ENCODE peak calls at places on chromosomes 16 and 17, in seven cellular contexts. B is keratinocyte, G is mammary epithelial cell, D is GM23338, J is fibroblast of lung, W is astrocyte, T is MM.1S. X is an unnamed sample.

GRCh38 chr17:7258731-7259554 is 3.3 kb downstream of the CLDN7 start:
- DNase-seq in G (peak; percentile 80), B (no peak), D (no peak), J (peak; percentile 39), T (no peak), W (no peak), X (no peak)

GRCh38 chr17:61199431-61200348 is 200.0 kb upstream of the TBX2 start:
- DNase-seq in D (no peak), W (peak; percentile 18), G (no peak), J (no peak), B (no peak), T (no peak), X (no peak)

GRCh38 chr17:44191941-44192496 is 5.2 kb downstream of the TMUB2 start:
- DNase-seq in J (no peak), G (no peak), D (peak; percentile 83), B (no peak), W (no peak), T (no peak), X (no peak)

GRCh38 chr16:83530293-83530692 is 277.5 kb upstream of the HSBP1 start:
- DNase-seq in G (no peak), B (no peak), J (no peak), T (no peak), W (peak; percentile 64), D (no peak), X (no peak)

GRCh38 chr17:1197379-1197778 is 17.6 kb upstream of the ABR start:
- DNase-seq in B (no peak), G (no peak), J (peak; percentile 70), D (no peak), T (no peak), W (no peak), X (no peak)

GRCh38 chr17:28204751-28205150 is 114.2 kb upstream of the TMEM97 start:
- DNase-seq in G (peak; percentile 61), J (no peak), D (no peak), B (no peak), W (peak; percentile 71), T (no peak), X (no peak)

GRCh38 chr16:69939821-69940585 is 11.1 kb upstream of the CLEC18A start:
- DNase-seq in W (no peak), J (no peak), D (no peak), G (no peak), T (no peak), B (no peak), X (no peak)

GRCh38 chr16:56348168-56349085 is 76.9 kb downstream of the AMFR start:
- DNase-seq in W (no peak), G (no peak), B (no peak), D (no peak), J (no peak), T (no peak), X (no peak)

GRCh38 chr16:5944971-5945370 is 847.4 kb upstream of the EEF2KMT start:
- DNase-seq in G (peak; percentile 43), B (no peak), T (no peak), W (peak; percentile 79), D (no peak), J (no peak), X (no peak)

GRCh38 chr17:42522798-42523278 is 13.2 kb upstream of the NAGLU start:
- DNase-seq in D (no peak), B (no peak), T (no peak), W (no peak), G (no peak), J (no peak), X (no peak)

GRCh38 chr17:10316986-10317834 is 55.6 kb downstream of the MYH13 start:
- DNase-seq in W (no peak), J (peak; percentile 54), B (no peak), T (peak; percentile 46), G (no peak), D (peak; percentile 80), X (peak; percentile 30)

GRCh38 chr17:67717192-67717623 is 528 bp upstream of the NOL11 start:
- DNase-seq in G (no peak), B (no peak), T (no peak), D (peak; percentile 7), W (no peak), J (no peak), X (no peak)

GRCh38 chr17:67711916-67712315 is 5.8 kb upstream of the NOL11 start:
- DNase-seq in D (no peak), G (no peak), T (no peak), W (no peak), B (no peak), J (no peak), X (no peak)

GRCh38 chr17:67716405-67716798 is 1.3 kb upstream of the NOL11 start:
- DNase-seq in G (no peak), B (no peak), J (no peak), T (no peak), D (no peak), W (no peak), X (no peak)

GRCh38 chr17:67712375-67712774 is 5.4 kb upstream of the NOL11 start:
- DNase-seq in G (no peak), J (no peak), D (no peak), T (no peak), W (no peak), B (no peak), X (no peak)

GRCh38 chr17:67713169-67713568 is 4.6 kb upstream of the NOL11 start:
- DNase-seq in T (no peak), W (no peak), B (no peak), G (no peak), J (no peak), D (no peak), X (no peak)
- H2AFZ ChIP-seq in T (no peak overlapping the region), W (no peak overlapping the region), B (no peak overlapping the region), G (no peak overlapping the region), J (no peak overlapping the region), D (no peak overlapping the region), X (no peak overlapping the region)

DNA sequence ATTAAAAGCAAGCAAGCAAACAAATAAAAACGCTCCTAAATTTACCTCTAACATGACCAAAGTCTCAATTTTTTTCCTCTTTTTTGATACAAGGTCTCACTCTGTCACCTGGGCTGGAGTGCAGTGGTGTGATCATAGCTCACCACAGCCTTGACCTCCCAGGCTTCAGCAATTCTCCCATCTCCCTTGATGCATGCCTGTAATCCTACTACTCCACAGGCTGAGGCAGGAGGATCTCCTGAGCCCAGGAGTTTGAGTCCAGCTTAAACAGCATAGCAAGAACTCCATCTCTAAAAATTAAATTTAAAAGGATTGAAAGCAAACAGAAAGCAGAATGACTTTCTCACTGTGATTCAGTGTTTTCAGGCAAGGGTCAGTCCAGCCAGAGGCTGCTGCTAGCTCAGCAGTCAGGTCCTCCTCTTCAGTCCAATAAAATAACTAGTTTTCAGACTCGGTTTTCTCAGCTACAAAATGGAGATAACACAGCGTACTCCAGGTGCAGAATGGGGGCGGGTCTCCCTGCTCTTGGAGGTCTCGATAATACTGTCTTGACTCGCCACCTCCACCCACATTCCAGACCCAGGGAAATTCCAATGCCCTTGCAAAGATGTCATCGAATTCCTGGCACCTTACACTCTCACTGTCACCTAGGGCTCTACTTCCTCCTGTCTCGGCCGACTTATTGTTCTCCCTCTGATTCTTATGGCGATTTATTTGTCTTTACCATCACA is 20.7 kb upstream of the MRTFB start:
- DNase-seq in W (peak; percentile 17), B (no peak), D (peak; percentile 96), T (no peak), J (no peak), G (peak; percentile 37), X (no peak)
- H2AFZ ChIP-seq in W (peak overlapping the region; percentile 42), B (peak overlapping the region; percentile 4), D (no peak overlapping the region), T (no peak overlapping the region), J (no peak overlapping the region), G (peak overlapping the region; percentile 81), X (no peak overlapping the region)

GRCh38 chr17:83178533-83179201 is 99.3 kb downstream of the METRNL start:
- DNase-seq in J (no peak), B (no peak), D (no peak), T (no peak), W (no peak), G (no peak), X (no peak)
- H2AFZ ChIP-seq in J (no peak overlapping the region), B (no peak overlapping the region), D (no peak overlapping the region), T (no peak overlapping the region), W (no peak overlapping the region), G (no peak overlapping the region), X (no peak overlapping the region)

GRCh38 chr16:67628216-67628615 is 16.7 kb upstream of the CARMIL2 start:
- DNase-seq in W (no peak), G (no peak), D (no peak), B (no peak), J (no peak), T (no peak), X (no peak)
- H2AFZ ChIP-seq in W (no peak overlapping the region), G (no peak overlapping the region), D (no peak overlapping the region), B (no peak overlapping the region), J (no peak overlapping the region), T (no peak overlapping the region), X (no peak overlapping the region)